ENCODE peak calls at places on chromosomes 7 and 10, in six cellular contexts. Z, K, O, V, X and B are unnamed samples.

GRCh38 chr7:17532861-17533404 is 234.5 kb downstream of the AHR start:
- DNase-seq in Z (no peak), K (peak), O (no peak), V (peak), X (no peak), B (peak)

GRCh38 chr10:97314677-97315076 is 4.4 kb upstream of the FRAT1 start:
- DNase-seq in Z (no peak), K (no peak), O (no peak), V (no peak), X (no peak), B (peak)

GRCh38 chr7:36971515-36972139 is 247.3 kb upstream of the AOAH start:
- DNase-seq in Z (no peak), K (no peak), O (no peak), V (no peak), X (no peak), B (no peak)

GRCh38 chr10:122560279-122560804 is at the start of gene DMBT1:
- DNase-seq in Z (no peak), K (no peak), O (no peak), V (no peak), X (no peak), B (no peak)

GRCh38 chr10:128630787-128631252 is 504.6 kb upstream of the MKI67 start:
- DNase-seq in Z (no peak), K (no peak), O (no peak), V (no peak), X (no peak), B (no peak)

GRCh38 chr10:75304313-75304712 is 68.6 kb upstream of the COMTD1 start:
- DNase-seq in Z (no peak), K (no peak), O (no peak), V (no peak), X (no peak), B (no peak)

GRCh38 chr7:50653997-50654425 is 88.8 kb upstream of the DDC start:
- DNase-seq in Z (no peak), K (no peak), O (no peak), V (peak), X (no peak), B (no peak)

GRCh38 chr10:110268442-110268841 is 36.3 kb downstream of the SMNDC1 start:
- DNase-seq in Z (no peak), K (no peak), O (no peak), V (no peak), X (no peak), B (no peak)

GRCh38 chr10:117214401-117214800 is 17.1 kb downstream of the KCNK18 start:
- DNase-seq in Z (no peak), K (peak), O (no peak), V (no peak), X (no peak), B (no peak)

GRCh38 chr10:70371846-70372245 is 10.6 kb downstream of the LRRC20 start:
- DNase-seq in Z (no peak), K (no peak), O (no peak), V (no peak), X (no peak), B (no peak)

GRCh38 chr7:149003560-149004305 is 24.6 kb downstream of the PDIA4 start:
- DNase-seq in Z (no peak), K (no peak), O (no peak), V (no peak), X (no peak), B (no peak)

GRCh38 chr7:66205736-66206080 is 574 bp downstream of the TPST1 start:
- DNase-seq in Z (no peak), K (peak), O (no peak), V (peak), X (peak), B (no peak)

GRCh38 chr7:143975617-143976016 is 21.0 kb downstream of the OR2F1 start:
- DNase-seq in Z (no peak), K (peak), O (no peak), V (no peak), X (no peak), B (no peak)

GRCh38 chr7:122885583-122886356 is 490 bp downstream of the CADPS2 start:
- DNase-seq in Z (no peak), K (peak), O (no peak), V (peak), X (no peak), B (no peak)

GRCh38 chr7:77409739-77410545 is 6.2 kb downstream of the GSAP start:
- DNase-seq in Z (no peak), K (peak), O (no peak), V (no peak), X (no peak), B (peak)

GRCh38 chr10:111261066-111261465 is 184.2 kb downstream of the ADRA2A start:
- DNase-seq in Z (no peak), K (no peak), O (no peak), V (no peak), X (no peak), B (no peak)

GRCh38 chr7:51222916-51223315 is 93.7 kb downstream of the COBL start:
- DNase-seq in Z (no peak), K (no peak), O (no peak), V (no peak), X (no peak), B (no peak)

GRCh38 chr10:76179806-76180205 is 748.4 kb downstream of the LRMDA start:
- DNase-seq in Z (no peak), K (no peak), O (no peak), V (no peak), X (no peak), B (no peak)

GRCh38 chr10:99983280-99983988 is 26.3 kb downstream of the DNMBP start:
- DNase-seq in Z (no peak), K (no peak), O (no peak), V (peak), X (no peak), B (peak)

GRCh38 chr10:1172256-1172975 is 116.2 kb downstream of the WDR37 start:
- DNase-seq in Z (no peak), K (no peak), O (no peak), V (no peak), X (no peak), B (no peak)

GRCh38 chr7:40506158-40506557 is 371.4 kb downstream of the SUGCT start:
- DNase-seq in Z (no peak), K (peak), O (no peak), V (no peak), X (no peak), B (no peak)

GRCh38 chr10:72272689-72273409 is 875 bp upstream of the DDIT4 start:
- DNase-seq in Z (no peak), K (peak), O (no peak), V (peak), X (no peak), B (peak)

GRCh38 chr7:43694399-43694748 is 34.9 kb downstream of the COA1 start:
- DNase-seq in Z (no peak), K (no peak), O (no peak), V (peak), X (no peak), B (no peak)